ENCODE peak calls at places on chromosomes 4 and X, in seven cellular contexts. F is iPS-NIHi11, Q is T-helper 1 cell, D is heart right ventricle, I is T-helper 2 cell, G is NCI-H1930, C is kidney epithelial cell. P is an unnamed sample.

GRCh38 chr4:53453385-53453784 is 75.9 kb downstream of the FIP1L1 start:
- DNase-seq in F (no peak), Q (no peak), D (no peak), I (no peak), G (no peak), C (no peak), P (no peak)

GRCh38 chr4:145935253-145936141 is 3.1 kb downstream of the ZNF827 start:
- DNase-seq in F (peak), Q (no peak), D (peak), I (peak), G (no peak), C (no peak), P (peak)

GRCh38 chr4:78185117-78185516 is 128.0 kb downstream of the FRAS1 start:
- DNase-seq in F (no peak), Q (no peak), D (no peak), I (no peak), G (no peak), C (no peak), P (no peak)

GRCh38 chr4:69936566-69936965 is 5.7 kb downstream of the CSN1S1 start:
- DNase-seq in F (no peak), Q (no peak), D (no peak), I (no peak), G (no peak), C (no peak), P (no peak)

GRCh38 chrX:134472041-134472440 is 12.1 kb downstream of the HPRT1 start:
- DNase-seq in F (no peak), Q (no peak), D (no peak), I (no peak), G (no peak), C (no peak), P (no peak)

GRCh38 chr4:38071801-38072567 is 111.8 kb downstream of the PTTG2 start:
- DNase-seq in F (no peak), Q (no peak), D (peak), I (peak), G (no peak), C (no peak), P (no peak)

GRCh38 chrX:49001521-49002090 is 458 bp downstream of the GRIPAP1 start:
- DNase-seq in F (peak), Q (peak), D (no peak), I (peak), G (no peak), C (no peak), P (peak)

GRCh38 chr4:87304659-87305277 is 17.9 kb downstream of the HSD17B13 start:
- DNase-seq in F (no peak), Q (no peak), D (no peak), I (peak), G (no peak), C (no peak), P (no peak)

GRCh38 chrX:139106111-139106510 is 394.6 kb upstream of the FGF13 start:
- DNase-seq in F (no peak), Q (no peak), D (no peak), I (no peak), G (no peak), C (no peak), P (no peak)

GRCh38 chr4:86974481-86975050 is 39.8 kb downstream of the AFF1 start:
- DNase-seq in F (no peak), Q (no peak), D (no peak), I (peak), G (no peak), C (no peak), P (no peak)

GRCh38 chr4:120843840-120844527 is 78.5 kb downstream of the PRDM5 start:
- DNase-seq in F (peak), Q (no peak), D (peak), I (peak), G (no peak), C (no peak), P (no peak)

GRCh38 chr4:163556169-163556568 is 61.7 kb downstream of the TMA16 start:
- DNase-seq in F (no peak), Q (no peak), D (no peak), I (no peak), G (peak), C (no peak), P (no peak)

GRCh38 chr4:30429813-30430466 is 290.2 kb upstream of the PCDH7 start:
- DNase-seq in F (no peak), Q (no peak), D (no peak), I (no peak), G (no peak), C (peak), P (no peak)

GRCh38 chrX:125436855-125437254 is 117.2 kb downstream of the TEX13C start:
- DNase-seq in F (no peak), Q (no peak), D (no peak), I (peak), G (no peak), C (no peak), P (no peak)

GRCh38 chrX:51891821-51892551 is 1.4 kb upstream of the MAGED1 start:
- DNase-seq in F (no peak), Q (no peak), D (no peak), I (no peak), G (no peak), C (no peak), P (no peak)

GRCh38 chr4:77880784-77881183 is 18.2 kb downstream of the MRPL1 start:
- DNase-seq in F (no peak), Q (no peak), D (no peak), I (no peak), G (no peak), C (no peak), P (no peak)

GRCh38 chrX:3176439-3176820 is 135.2 kb downstream of the ARSF start:
- DNase-seq in F (no peak), Q (no peak), D (no peak), I (no peak), G (no peak), C (peak), P (no peak)

GRCh38 chr4:153521995-153522799 is 56.0 kb downstream of the TMEM131L start:
- DNase-seq in F (no peak), Q (peak), D (no peak), I (peak), G (no peak), C (no peak), P (peak)